ENCODE peak calls at places on chromosomes 5 and 9, in six cellular contexts. H is CD4-positive, alpha-beta memory T cell; Y is stimulated activated CD4-positive, alpha-beta T cell treated with anti-CD3 and anti-CD28 coated beads, Interleukin-2, amount 100 ng/mL, for 24 hours; C is tibial artery; V is psoas muscle; D is substantia nigra. M is an unnamed sample.

GRCh38 chr5:134138416-134139376 is 24.2 kb downstream of the TCF7 start:
- DNase-seq in D (no peak), H (peak; percentile 60), V (no peak), C (no peak), Y (peak; percentile 72), M (peak; percentile 80)

GRCh38 chr9:118882674-118883073 is 486.6 kb downstream of the BRINP1 start:
- DNase-seq in Y (no peak), D (no peak), H (no peak), V (no peak), C (no peak), M (peak; percentile 69)

GRCh38 chr9:116232425-116233159 is 79.0 kb downstream of the PAPPA start:
- DNase-seq in H (no peak), D (no peak), Y (no peak), C (no peak), V (no peak), M (peak; percentile 71)

GRCh38 chr9:70491798-70492736 is 77.6 kb upstream of the KLF9 start:
- DNase-seq in C (no peak), H (no peak), Y (no peak), D (no peak), V (no peak), M (no peak)

GRCh38 chr9:95620722-95621121 is 104.0 kb upstream of the PTCH1 start:
- DNase-seq in Y (no peak), H (no peak), D (no peak), C (no peak), V (no peak), M (no peak)

GRCh38 chr9:135992486-135993408 is 31.6 kb upstream of the UBAC1 start:
- DNase-seq in Y (peak; percentile 43), D (no peak), H (peak; percentile 39), V (peak; percentile 85), C (peak; percentile 79), M (peak; percentile 85)

GRCh38 chr5:91380491-91381133 is 2.5 kb downstream of the ARRDC3 start:
- DNase-seq in C (peak; percentile 99), Y (peak; percentile 98), V (peak; percentile 99), H (peak; percentile 99), D (peak; percentile 96), M (peak; percentile 93)

GRCh38 chr5:22344000-22344399 is 509.1 kb downstream of the CDH12 start:
- DNase-seq in Y (no peak), D (no peak), H (no peak), C (no peak), V (no peak), M (no peak)

GRCh38 chr5:148807845-148808244 is 18.6 kb upstream of the ADRB2 start:
- DNase-seq in C (no peak), H (no peak), V (no peak), Y (no peak), D (no peak), M (peak; percentile 25)

GRCh38 chr5:150503977-150504620 is 3.8 kb upstream of the NDST1 start:
- DNase-seq in Y (no peak), D (peak; percentile 61), H (no peak), V (peak; percentile 60), C (peak; percentile 90), M (peak; percentile 43)

GRCh38 chr9:127720031-127720864 is 4.4 kb downstream of the TTC16 start:
- DNase-seq in D (no peak), V (no peak), Y (no peak), H (peak; percentile 46), C (no peak), M (no peak)

GRCh38 chr5:32083981-32084430 is 90.1 kb downstream of the GOLPH3 start:
- DNase-seq in V (no peak), H (no peak), Y (no peak), C (no peak), D (peak; percentile 8), M (no peak)

GRCh38 chr5:10578292-10578663 is 14.4 kb downstream of the ANKRD33B start:
- DNase-seq in H (no peak), D (no peak), C (no peak), Y (no peak), V (no peak), M (no peak)